ENCODE peak calls at places on chromosomes 12 and 14, in five cellular contexts. J is NCI-H510A treated with DMSO at 0.1 percent for 48 hours, L is left cardiac atrium, X is HuH-7.5, K is HTR-8/SVneo. U is an unnamed sample.

GRCh38 chr14:26621807-26622560 is 24.2 kb upstream of the NOVA1 start:
- DNase-seq in X (no peak), L (no peak), K (no peak), J (no peak), U (no peak)

GRCh38 chr12:132788375-132789098 is 26.9 kb upstream of the ANKLE2 start:
- DNase-seq in J (no peak), K (no peak), X (no peak), L (no peak), U (no peak)

GRCh38 chr12:122990961-122991622 is 10.6 kb downstream of the ARL6IP4 start:
- DNase-seq in J (no peak), L (no peak), K (no peak), X (no peak), U (no peak)

GRCh38 chr12:108856428-108857157 is 790 bp downstream of the SSH1 start:
- DNase-seq in L (peak; percentile 87), J (no peak), K (no peak), X (no peak), U (peak; percentile 23)

GRCh38 chr14:22456421-22456820 is 132.6 kb downstream of the DAD1 start:
- DNase-seq in J (no peak), X (no peak), K (no peak), L (no peak), U (no peak)

GRCh38 chr14:52000631-52001030 is 11.3 kb downstream of the RTRAF start:
- DNase-seq in L (no peak), X (no peak), J (no peak), K (no peak), U (no peak)

GRCh38 chr12:7948585-7949264 is 12.7 kb upstream of the SLC2A3 start:
- DNase-seq in X (no peak), K (no peak), J (no peak), L (no peak), U (no peak)

GRCh38 chr14:93543766-93544165 is 113.0 kb downstream of the UNC79 start:
- DNase-seq in X (peak; percentile 11), K (peak; percentile 24), L (no peak), J (no peak), U (peak; percentile 13)

GRCh38 chr12:15439459-15439858 is 117.2 kb downstream of the PTPRO start:
- DNase-seq in K (no peak), J (no peak), X (no peak), L (no peak), U (no peak)

GRCh38 chr12:2806700-2807099 is 5.8 kb upstream of the ITFG2 start:
- DNase-seq in L (no peak), K (no peak), X (no peak), J (no peak), U (no peak)

GRCh38 chr14:51539571-51540037 is 112.1 kb upstream of the FRMD6 start:
- DNase-seq in J (no peak), K (peak; percentile 62), X (no peak), L (no peak), U (no peak)

GRCh38 chr14:90676356-90676755 is 139.9 kb downstream of the TTC7B start:
- DNase-seq in J (no peak), X (no peak), K (no peak), L (no peak), U (no peak)

GRCh38 chr12:109764776-109765492 is 51.3 kb downstream of the FAM222A start:
- DNase-seq in J (no peak), K (no peak), L (no peak), X (no peak), U (no peak)

U was measured in Caco-2.